ENCODE peak calls at places on chromosomes 11 and 22, in nine cellular contexts. K is activated T-cell treated with anti-CD3 and anti-CD28 coated beads for 4 hours; L is stimulated activated naive CD4-positive, alpha-beta T cell treated with Interleukin-2 at 50 U/mL for 16 hours; J is heart left ventricle; B is KG1; G is NCI-H187; H is transverse colon; M is psoas muscle; A is HuH-7.5. U is an unnamed sample.

GRCh38 chr11:119108151-119108856 is 1.2 kb downstream of the C2CD2L start:
- DNase-seq in G (no peak), B (no peak), K (no peak), L (peak), J (no peak), A (peak), M (no peak), H (peak), U (peak)

GRCh38 chr11:107769189-107769588 is 57.3 kb upstream of the SLN start:
- DNase-seq in L (no peak), M (no peak), B (no peak), J (no peak), K (no peak), G (no peak), A (no peak), H (no peak), U (no peak)

GRCh38 chr11:16001899-16002426 is 354.4 kb downstream of the SOX6 start:
- DNase-seq in L (no peak), H (peak), K (no peak), M (no peak), A (peak), G (peak), J (no peak), B (no peak), U (peak)

GRCh38 chr22:20062766-20063083 is 17.3 kb upstream of the DGCR8 start:
- DNase-seq in A (no peak), J (no peak), K (no peak), M (no peak), B (no peak), H (no peak), G (no peak), L (no peak), U (no peak)

GRCh38 chr11:93017821-93018690 is 48.6 kb downstream of the MTNR1B start:
- DNase-seq in B (no peak), G (no peak), M (no peak), K (no peak), A (no peak), L (no peak), J (no peak), H (no peak), U (no peak)

GRCh38 chr11:77800445-77800844 is 20.1 kb downstream of the RSF1 start:
- DNase-seq in A (no peak), G (no peak), B (no peak), L (no peak), K (no peak), J (no peak), M (no peak), H (no peak), U (no peak)

GRCh38 chr11:11620251-11620965 is 1.4 kb downstream of the GALNT18 start:
- DNase-seq in B (no peak), L (no peak), M (peak), G (no peak), K (no peak), A (no peak), H (peak), J (peak), U (no peak)

GRCh38 chr22:36027579-36027959 is 1.1 kb downstream of the RBFOX2 start:
- DNase-seq in G (no peak), M (no peak), A (peak), J (no peak), B (no peak), L (no peak), K (no peak), H (peak), U (no peak)

GRCh38 chr22:30208631-30209603 is 37.6 kb downstream of the LIF start:
- DNase-seq in G (no peak), K (no peak), J (peak), H (peak), A (no peak), B (no peak), L (no peak), M (peak), U (no peak)

GRCh38 chr11:119335655-119336543 is 1.6 kb downstream of the RNF26 start:
- DNase-seq in L (no peak), M (peak), G (no peak), J (no peak), B (no peak), K (no peak), H (no peak), A (no peak), U (no peak)

GRCh38 chr11:131686836-131687235 is 316.4 kb downstream of the NTM start:
- DNase-seq in K (no peak), B (no peak), H (no peak), M (no peak), L (no peak), J (no peak), A (no peak), G (no peak), U (no peak)

GRCh38 chr22:22237521-22237920 is 7.1 kb upstream of the VPREB1 start:
- DNase-seq in M (no peak), L (no peak), H (no peak), G (no peak), A (no peak), B (no peak), K (no peak), J (no peak), U (no peak)

GRCh38 chr11:101666916-101667315 is 83.1 kb upstream of the TRPC6 start:
- DNase-seq in M (no peak), L (no peak), A (no peak), H (no peak), B (no peak), J (no peak), G (no peak), K (no peak), U (no peak)

GRCh38 chr11:65381721-65382035 is 768 bp downstream of the SLC25A45 start:
- DNase-seq in K (no peak), B (peak), J (peak), L (peak), M (no peak), H (no peak), A (no peak), G (no peak), U (no peak)

GRCh38 chr22:19147193-19147780 is 2.8 kb downstream of the GSC2 start:
- DNase-seq in J (no peak), H (no peak), M (no peak), L (no peak), B (no peak), A (no peak), K (no peak), G (no peak), U (no peak)

GRCh38 chr11:9095421-9095820 is 4.0 kb upstream of the SCUBE2 start:
- DNase-seq in L (no peak), A (no peak), B (no peak), H (peak), J (no peak), K (no peak), M (no peak), G (no peak), U (no peak)

GRCh38 chr11:22037505-22037904 is 155.4 kb upstream of the ANO5 start:
- DNase-seq in J (no peak), A (no peak), H (no peak), B (no peak), K (no peak), G (no peak), M (no peak), L (no peak), U (no peak)